ENCODE peak calls at places on chromosomes 16 and 17, in eight cellular contexts. Y is GM12878, D is HCT116, X is K562, Q is Panc1, F is GM23338, V is upper lobe of left lung, T is HepG2. C is an unnamed sample. For H3K4me1, the result is how much of the 10 kb centered on the place peaks cover.

GRCh38 chr17:7867881-7868329 is 10.1 kb downstream of the CYB5D1 start:
- ATAC-seq in Y (no peak), D (no peak), X (no peak), Q (no peak), F (no peak), V (no peak), T (peak), C (no peak)

GRCh38 chr17:17993852-17994251 is 21.2 kb downstream of the DRC3 start:
- ATAC-seq in Y (no peak), D (no peak), X (no peak), Q (no peak), F (no peak), V (no peak), T (peak), C (no peak)

GRCh38 chr17:6577686-6578263 is 21.4 kb upstream of the PITPNM3 start:
- ATAC-seq in Y (no peak), D (peak), X (no peak), Q (no peak), F (peak), V (no peak), T (no peak), C (no peak)

GRCh38 chr16:22053921-22054341 is 38.4 kb upstream of the VWA3A start:
- ATAC-seq in Y (peak), D (no peak), X (no peak), Q (no peak), F (no peak), V (no peak), T (no peak), C (no peak)

GRCh38 chr16:48613061-48613957 is 3.3 kb upstream of the N4BP1 start:
- ATAC-seq in Y (peak), D (no peak), X (peak), Q (no peak), F (no peak), V (no peak), T (peak), C (no peak)

GRCh38 chr17:78037280-78037679 is 78.8 kb downstream of the TNRC6C start:
- ATAC-seq in Y (no peak), D (no peak), X (peak), Q (no peak), F (no peak), V (no peak), T (no peak), C (no peak)

GRCh38 chr17:31888124-31888523 is 13.4 kb downstream of the UTP6 start:
- ATAC-seq in Y (peak), D (no peak), X (no peak), Q (no peak), F (no peak), V (no peak), T (no peak), C (no peak)

GRCh38 chr16:30958164-30959083 is 870 bp downstream of the SETD1A start:
- ATAC-seq in Y (peak), D (peak), X (peak), Q (peak), F (peak), V (no peak), T (peak), C (peak)

GRCh38 chr17:80132906-80133625 is 13.9 kb downstream of the EIF4A3 start:
- ATAC-seq in Y (no peak), D (peak), X (peak), Q (peak), F (no peak), V (no peak), T (peak), C (no peak)

GRCh38 chr17:10050597-10051101 is 145.6 kb upstream of the RCVRN start:
- ATAC-seq in Y (peak), D (no peak), X (no peak), Q (no peak), F (no peak), V (no peak), T (no peak), C (peak)

GRCh38 chr17:44354582-44355309 is 8.9 kb downstream of the FAM171A2 start:
- ATAC-seq in Y (peak), D (no peak), X (no peak), Q (no peak), F (peak), V (no peak), T (peak), C (no peak)

GRCh38 chr17:5422505-5422904 is 2.5 kb downstream of the RPAIN start:
- ATAC-seq in Y (no peak), D (no peak), X (no peak), Q (no peak), F (no peak), V (no peak), T (no peak), C (no peak)

GRCh38 chr17:7114875-7115614 is 423 bp upstream of the ASGR2 start:
- ATAC-seq in Y (no peak), D (no peak), X (no peak), Q (no peak), F (no peak), V (no peak), T (peak), C (peak)

GRCh38 chr16:23957287-23957686 is 121.5 kb downstream of the PRKCB start:
- ATAC-seq in Y (no peak), D (no peak), X (no peak), Q (no peak), F (no peak), V (no peak), T (no peak), C (no peak)

GRCh38 chr16:52455549-52456277 is 91.2 kb downstream of the TOX3 start:
- ATAC-seq in Y (no peak), D (no peak), X (no peak), Q (no peak), F (no peak), V (no peak), T (no peak), C (no peak)

GRCh38 chr17:48510761-48511604 is 19.8 kb downstream of the HOXB1 start:
- ATAC-seq in Y (peak), D (no peak), X (no peak), Q (no peak), F (no peak), V (no peak), T (no peak), C (no peak)

GRCh38 chr16:58299757-58300349 is 5.0 kb upstream of the PRSS54 start:
- ATAC-seq in Y (peak), D (peak), X (peak), Q (no peak), F (peak), V (no peak), T (peak), C (no peak)

GRCh38 chr17:42399948-42400843 is 12.0 kb upstream of the STAT3 start:
- ATAC-seq in Y (no peak), D (no peak), X (no peak), Q (peak), F (peak), V (no peak), T (peak), C (no peak)

GRCh38 chr17:17831208-17832039 is 5.4 kb downstream of the SREBF1 start:
- ATAC-seq in Y (no peak), D (no peak), X (no peak), Q (no peak), F (no peak), V (no peak), T (no peak), C (no peak)

GRCh38 chr17:75822119-75822799 is 21.9 kb downstream of the UNC13D start:
- ATAC-seq in Y (no peak), D (no peak), X (no peak), Q (no peak), F (no peak), V (no peak), T (no peak), C (no peak)

GRCh38 chr17:43444223-43445008 is 39.4 kb upstream of the DHX8 start:
- ATAC-seq in Y (no peak), D (no peak), X (no peak), Q (no peak), F (no peak), V (no peak), T (no peak), C (no peak)

GRCh38 chr17:510223-510917 is 157.8 kb upstream of the RPH3AL start:
- ATAC-seq in Y (no peak), D (no peak), X (no peak), Q (no peak), F (no peak), V (no peak), T (peak), C (no peak)

GRCh38 chr16:81861503-81861902 is 82.4 kb downstream of the PLCG2 start:
- ATAC-seq in Y (no peak), D (no peak), X (no peak), Q (no peak), F (no peak), V (no peak), T (no peak), C (peak)

GRCh38 chr17:9363440-9364350 is 211.9 kb downstream of the STX8 start:
- ATAC-seq in Y (no peak), D (peak), X (no peak), Q (no peak), F (no peak), V (no peak), T (no peak), C (no peak)

GRCh38 chr17:15266325-15266950 is 1.3 kb upstream of the PMP22 start:
- ATAC-seq in Y (no peak), D (no peak), X (no peak), Q (no peak), F (no peak), V (no peak), T (no peak), C (no peak)

GRCh38 chr17:40515011-40515410 is 13.6 kb upstream of the TNS4 start:
- ATAC-seq in Y (no peak), D (no peak), X (no peak), Q (no peak), F (no peak), V (no peak), T (no peak), C (no peak)

GRCh38 chr17:76438906-76439305 is 14.0 kb downstream of the UBE2O start:
- ATAC-seq in Y (no peak), D (no peak), X (no peak), Q (no peak), F (no peak), V (no peak), T (peak), C (no peak)

GRCh38 chr17:80918731-80919130 is 72.9 kb upstream of the CHMP6 start:
- ATAC-seq in Y (no peak), D (no peak), X (no peak), Q (no peak), F (no peak), V (no peak), T (no peak), C (no peak)

GRCh38 chr16:28505489-28506137 is 1.0 kb downstream of the IL27 start:
- ATAC-seq in Y (no peak), D (no peak), X (no peak), Q (no peak), F (no peak), V (no peak), T (peak), C (no peak)

GRCh38 chr16:75402174-75402820 is 31.0 kb downstream of the CFDP1 start:
- ATAC-seq in Y (no peak), D (no peak), X (no peak), Q (no peak), F (no peak), V (no peak), T (no peak), C (peak)

GRCh38 chr16:1028524-1029258 is 43.9 kb upstream of the SSTR5 start:
- ATAC-seq in Y (no peak), D (no peak), X (no peak), Q (no peak), F (no peak), V (no peak), T (peak), C (no peak)

GRCh38 chr17:9044796-9045470 is 23.6 kb downstream of the NTN1 start:
- ATAC-seq in Y (no peak), D (no peak), X (no peak), Q (no peak), F (no peak), V (no peak), T (no peak), C (no peak)

GRCh38 chr16:19375561-19376158 is 42.0 kb upstream of the TMC5 start:
- ATAC-seq in Y (peak), D (peak), X (peak), Q (peak), F (peak), V (no peak), T (peak), C (peak)

DNA sequence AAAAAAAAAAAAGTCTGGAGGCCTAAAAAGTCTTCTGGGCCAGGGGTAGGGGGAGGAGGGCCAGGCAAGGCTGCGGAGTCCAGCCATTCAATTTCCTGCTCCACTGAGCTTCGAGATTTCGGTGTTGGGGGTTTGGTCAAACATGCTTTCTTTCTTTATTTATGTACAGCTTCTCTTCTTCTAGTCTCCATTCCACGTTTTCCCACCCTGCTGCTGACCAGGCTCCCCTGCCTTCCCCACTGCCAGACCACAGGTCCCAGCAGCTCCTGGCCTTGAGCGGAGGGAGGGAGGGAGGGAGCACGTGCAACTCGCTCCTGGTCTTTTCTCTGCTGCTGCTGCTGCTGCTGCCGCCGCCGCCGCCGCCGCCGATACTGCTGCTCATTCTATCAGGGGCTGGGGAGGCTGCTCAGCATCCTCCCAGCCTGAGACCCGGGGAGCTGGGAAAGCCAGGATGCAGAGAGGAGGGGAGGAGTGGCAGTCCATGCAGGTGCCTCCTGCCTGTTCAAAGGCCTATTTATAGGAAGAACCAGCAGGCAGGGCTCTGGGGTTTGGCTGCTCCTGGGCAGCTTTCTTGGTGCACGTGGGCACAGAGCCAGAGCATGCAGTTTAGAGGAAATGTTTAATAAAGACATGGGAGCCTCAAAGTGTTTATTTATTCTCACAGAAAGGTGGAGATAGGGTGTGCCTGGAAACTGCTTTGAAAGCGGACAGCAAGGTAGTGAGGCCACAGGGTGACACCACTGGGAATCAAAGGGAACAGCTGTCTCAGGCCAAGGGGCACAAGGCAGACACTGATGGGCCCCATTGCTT is 23.4 kb upstream of the ZFHX3 start:
- ATAC-seq in Y (no peak), D (no peak), X (no peak), Q (peak), F (peak), V (no peak), T (peak), C (no peak)
- TF ChIP-seq POLR2AphosphoS5 in Y (no peak), D (no peak), X (no peak), Q (no peak), F (no peak), V (no peak), T (no peak), C (no peak)

GRCh38 chr16:88907768-88908167 is 41.3 kb upstream of the PABPN1L start:
- ATAC-seq in Y (no peak), D (peak), X (no peak), Q (no peak), F (no peak), V (no peak), T (no peak), C (no peak)
- H3K4me1 ChIP-seq in Y (under half), D (under half), X (half or more), Q (under half), F (under half), V (under half), T (under half), C (under half)

DNA sequence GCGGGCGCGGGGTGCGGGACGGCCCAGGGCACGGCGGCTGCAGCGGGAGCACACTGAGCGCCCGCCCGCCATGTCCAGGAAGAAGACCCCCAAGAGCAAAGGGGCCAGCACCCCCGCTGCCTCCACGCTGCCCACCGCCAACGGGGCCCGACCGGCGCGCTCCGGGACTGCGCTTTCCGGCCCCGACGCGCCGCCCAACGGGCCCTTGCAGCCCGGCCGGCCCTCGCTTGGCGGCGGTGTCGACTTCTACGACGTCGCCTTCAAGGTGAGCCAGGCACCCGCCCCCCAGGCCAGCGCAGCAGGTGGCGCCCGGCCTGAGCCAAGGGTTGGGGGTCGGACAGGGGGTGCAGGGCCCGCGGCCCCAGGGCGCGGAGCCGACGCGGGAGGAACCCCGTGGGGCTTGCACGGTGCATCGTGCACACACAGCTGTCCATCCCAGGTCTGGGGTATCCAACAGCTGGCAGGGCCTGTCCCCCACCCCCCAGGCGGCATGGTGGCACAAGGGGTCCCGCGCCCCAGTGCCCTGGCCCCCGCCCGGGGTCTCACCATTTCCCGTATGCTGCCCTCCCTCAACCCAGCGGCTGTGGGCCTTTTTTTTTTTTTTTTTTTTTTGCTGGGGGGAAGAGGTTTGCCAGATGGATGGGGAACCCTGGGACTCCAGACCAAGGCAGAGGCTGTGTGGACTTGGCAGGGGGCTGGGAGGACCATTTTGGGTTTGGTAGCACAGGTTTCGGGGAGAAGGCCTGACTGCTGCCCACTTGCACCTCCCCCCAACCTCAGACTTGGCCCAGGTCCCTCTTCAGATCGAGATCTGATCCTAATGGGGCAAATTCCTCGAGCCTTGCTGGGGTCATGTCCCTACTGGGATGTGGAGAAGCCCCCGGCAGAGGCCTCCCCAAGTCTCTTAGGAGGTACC is 547 bp downstream of the RAB26 start:
- ATAC-seq in Y (peak), D (peak), X (peak), Q (peak), F (no peak), V (no peak), T (peak), C (no peak)
- H3K4me3 ChIP-seq in Y (peak), D (peak), X (peak), Q (peak), F (peak), V (peak), T (peak), C (peak)

GRCh38 chr16:87178177-87178863 is 138.9 kb downstream of the C16orf95 start:
- ATAC-seq in Y (no peak), D (no peak), X (peak), Q (peak), F (peak), V (no peak), T (peak), C (no peak)

GRCh38 chr16:87177627-87178026 is 139.6 kb downstream of the C16orf95 start:
- ATAC-seq in Y (no peak), D (no peak), X (no peak), Q (no peak), F (no peak), V (no peak), T (no peak), C (no peak)

GRCh38 chr16:87176735-87177134 is 140.5 kb downstream of the C16orf95 start:
- ATAC-seq in Y (no peak), D (no peak), X (no peak), Q (no peak), F (no peak), V (no peak), T (no peak), C (no peak)

GRCh38 chr16:87180069-87180468 is 137.1 kb downstream of the C16orf95 start:
- ATAC-seq in Y (no peak), D (peak), X (no peak), Q (no peak), F (no peak), V (no peak), T (no peak), C (no peak)

DNA sequence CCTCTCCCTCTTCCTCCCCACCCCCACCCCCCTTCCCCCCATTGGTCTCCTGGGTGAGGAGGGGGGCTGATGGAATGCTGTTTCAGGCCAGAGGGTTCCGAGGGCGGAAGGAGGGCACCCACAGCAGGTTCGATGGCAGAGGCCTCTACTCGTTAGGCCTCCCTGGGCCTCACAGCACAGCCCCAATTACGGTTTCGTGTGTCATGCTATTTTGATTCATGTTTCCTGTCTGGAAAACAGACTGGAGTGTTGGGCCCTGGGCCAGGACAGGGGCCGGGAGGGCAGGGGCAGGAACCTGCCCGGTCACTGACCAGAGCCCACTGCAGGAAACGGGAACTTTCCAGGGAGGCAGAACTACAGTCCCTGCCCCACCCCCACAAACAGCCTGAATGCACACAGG is 138.2 kb downstream of the C16orf95 start:
- ATAC-seq in Y (no peak), D (no peak), X (no peak), Q (no peak), F (peak), V (peak), T (no peak), C (peak)
- TF ChIP-seq POLR2AphosphoS5 in Y (no peak), D (no peak), X (no peak), Q (no peak), F (no peak), V (no peak), T (no peak), C (no peak)

GRCh38 chr17:68519911-68520310 is 7.7 kb downstream of the PRKAR1A start:
- ATAC-seq in Y (peak), D (no peak), X (no peak), Q (no peak), F (no peak), V (peak), T (peak), C (no peak)

GRCh38 chr17:68518063-68518815 is 6.0 kb downstream of the PRKAR1A start:
- ATAC-seq in Y (no peak), D (no peak), X (no peak), Q (no peak), F (no peak), V (no peak), T (peak), C (no peak)

GRCh38 chr17:68526548-68526947 is 14.3 kb downstream of the PRKAR1A start:
- ATAC-seq in Y (no peak), D (no peak), X (no peak), Q (no peak), F (no peak), V (peak), T (no peak), C (no peak)

GRCh38 chr17:68527314-68527713 is 15.1 kb downstream of the PRKAR1A start:
- ATAC-seq in Y (no peak), D (no peak), X (no peak), Q (no peak), F (no peak), V (peak), T (no peak), C (no peak)

DNA sequence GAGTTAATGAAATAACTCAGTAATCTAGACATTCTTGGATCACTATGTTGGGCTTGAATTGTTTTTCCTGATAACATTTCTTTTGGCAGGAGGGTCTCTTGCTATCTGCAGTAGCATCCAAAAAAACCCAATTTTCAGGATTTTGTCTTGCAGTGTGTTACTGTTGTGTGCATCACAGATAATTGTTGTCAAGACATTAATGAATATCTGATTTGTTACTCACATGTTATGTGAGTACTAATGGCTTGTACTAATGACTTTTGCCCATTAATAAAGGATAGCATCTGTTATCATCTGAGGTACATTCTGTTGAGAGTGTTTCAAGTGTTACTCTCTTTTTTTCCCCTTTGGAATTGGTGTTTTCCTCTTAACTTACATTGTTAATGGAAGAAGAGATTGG is 10.0 kb downstream of the PRKAR1A start:
- ATAC-seq in Y (no peak), D (no peak), X (no peak), Q (no peak), F (no peak), V (no peak), T (no peak), C (no peak)
- H3K4me1 ChIP-seq in Y (under half), D (under half), X (under half), Q (under half), F (under half), V (under half), T (under half), C (under half)

GRCh38 chr16:54284931-54285413 is 1.6 kb downstream of the IRX3 start:
- ATAC-seq in Y (no peak), D (no peak), X (no peak), Q (no peak), F (no peak), V (no peak), T (peak), C (no peak)
- H3K4me3 ChIP-seq in Y (no peak), D (no peak), X (no peak), Q (peak), F (peak), V (peak), T (peak), C (no peak)

GRCh38 chr16:72796222-72796621 is 251.7 kb downstream of the ZFHX3 start:
- ATAC-seq in Y (no peak), D (no peak), X (no peak), Q (no peak), F (no peak), V (no peak), T (no peak), C (no peak)
- TF ChIP-seq POLR2AphosphoS5 in Y (no peak), D (no peak), X (no peak), Q (no peak), F (no peak), V (no peak), T (no peak), C (no peak)

C was measured in gastroesophageal sphincter.